ENCODE peak calls at places on chromosome 2, in seven cellular contexts. Z, H, I, P, A, Y and R are unnamed samples.

GRCh38 chr2:136611451-136611850 is 153.9 kb upstream of the THSD7B start:
- DNase-seq in I (no peak), P (no peak), Z (no peak), H (no peak), A (no peak), Y (no peak), R (no peak)

GRCh38 chr2:158845869-158846268 is 50.8 kb downstream of the DAPL1 start:
- DNase-seq in I (no peak), P (no peak), H (peak; percentile 30), Y (no peak), A (no peak), Z (no peak), R (no peak)

GRCh38 chr2:109702250-109702985 is 88.3 kb downstream of the SOWAHC start:
- DNase-seq in Z (no peak), I (peak; percentile 39), Y (peak; percentile 19), A (peak; percentile 25), P (no peak), H (no peak), R (no peak)

GRCh38 chr2:98013407-98014042 is 17.8 kb upstream of the TMEM131 start:
- DNase-seq in P (no peak), I (no peak), Y (no peak), Z (no peak), H (no peak), A (no peak), R (no peak)

GRCh38 chr2:67997528-67998267 is 65.1 kb downstream of the C1D start:
- DNase-seq in P (no peak), I (no peak), H (no peak), Y (no peak), A (no peak), Z (no peak), R (no peak)

GRCh38 chr2:235577404-235578330 is 83.8 kb downstream of the AGAP1 start:
- DNase-seq in Z (peak; percentile 48), Y (peak; percentile 80), I (no peak), P (no peak), A (no peak), H (no peak), R (peak; percentile 51)

GRCh38 chr2:27281855-27282559 is at the start of gene TRIM54:
- DNase-seq in P (no peak), A (no peak), H (no peak), Z (no peak), Y (no peak), I (no peak), R (no peak)

GRCh38 chr2:132676999-132677398 is 7.0 kb upstream of the LYPD1 start:
- DNase-seq in Y (no peak), H (no peak), P (no peak), A (no peak), I (no peak), Z (no peak), R (no peak)

GRCh38 chr2:173720310-173720709 is 244.9 kb downstream of the SP3 start:
- DNase-seq in Y (no peak), Z (no peak), P (no peak), I (no peak), H (no peak), A (no peak), R (no peak)

GRCh38 chr2:112674229-112674628 is 28.5 kb downstream of the SLC20A1 start:
- DNase-seq in P (no peak), Z (no peak), H (no peak), A (no peak), I (peak; percentile 49), Y (peak; percentile 82), R (no peak)

GRCh38 chr2:234482807-234483206 is 14.1 kb downstream of the ARL4C start:
- DNase-seq in A (no peak), Z (no peak), I (no peak), Y (no peak), H (no peak), P (no peak), R (no peak)

GRCh38 chr2:26477911-26478253 is at the start of gene OTOF:
- DNase-seq in Y (no peak), I (no peak), P (no peak), Z (no peak), A (peak; percentile 44), H (peak; percentile 66), R (peak; percentile 59)

GRCh38 chr2:133633309-133633708 is 65.0 kb upstream of the NCKAP5 start:
- DNase-seq in H (no peak), Z (no peak), I (no peak), A (no peak), Y (no peak), P (no peak), R (no peak)

GRCh38 chr2:200089756-200090109 is 134.4 kb downstream of the MAIP1 start:
- DNase-seq in A (no peak), H (no peak), I (no peak), P (no peak), Z (no peak), Y (no peak), R (no peak)

GRCh38 chr2:241061275-241061674 is 40.8 kb downstream of the MTERF4 start:
- DNase-seq in A (no peak), P (no peak), Z (peak; percentile 12), H (no peak), Y (peak; percentile 36), I (no peak), R (no peak)

GRCh38 chr2:17719562-17720371 is 33.8 kb downstream of the SMC6 start:
- DNase-seq in Y (no peak), A (peak; percentile 38), P (no peak), H (peak; percentile 24), Z (no peak), I (no peak), R (no peak)

GRCh38 chr2:241904011-241904718 is 34.6 kb downstream of the RTP5 start:
- DNase-seq in H (no peak), I (no peak), A (no peak), Z (no peak), P (peak; percentile 54), Y (no peak), R (no peak)

GRCh38 chr2:147081826-147082225 is 763.0 kb upstream of the ACVR2A start:
- DNase-seq in H (no peak), Y (no peak), Z (no peak), A (no peak), P (no peak), I (no peak), R (no peak)

GRCh38 chr2:191270303-191271178 is 25.3 kb downstream of the MYO1B start:
- DNase-seq in I (no peak), H (no peak), Y (no peak), A (no peak), P (no peak), Z (no peak), R (no peak)

GRCh38 chr2:206693399-206694137 is 24.6 kb downstream of the DYTN start:
- DNase-seq in Y (no peak), H (peak; percentile 59), I (no peak), P (no peak), A (peak; percentile 71), Z (no peak), R (peak; percentile 23)

GRCh38 chr2:29273704-29274611 is 158.7 kb downstream of the CLIP4 start:
- DNase-seq in A (no peak), Y (peak; percentile 29), I (no peak), H (peak; percentile 80), Z (no peak), P (no peak), R (no peak)

GRCh38 chr2:121699421-121700328 is 37.0 kb downstream of the NIFK start:
- DNase-seq in P (peak; percentile 69), H (no peak), Y (peak; percentile 56), Z (no peak), A (peak; percentile 78), I (peak; percentile 52), R (no peak)

GRCh38 chr2:111025288-111025687 is 95.4 kb upstream of the BCL2L11 start:
- DNase-seq in A (no peak), H (no peak), Y (no peak), P (no peak), I (no peak), Z (no peak), R (no peak)

GRCh38 chr2:156229724-156230362 is 102.7 kb downstream of the NR4A2 start:
- DNase-seq in H (no peak), I (no peak), A (no peak), Z (no peak), Y (no peak), P (no peak), R (no peak)
- TF ChIP-seq EP300 in H (no peak), I (no peak), A (no peak), Z (no peak), Y (no peak), P (no peak), R (no peak)

GRCh38 chr2:177149155-177149503 is 63.5 kb upstream of the HNRNPA3 start:
- DNase-seq in I (no peak), Y (no peak), H (no peak), Z (no peak), A (no peak), P (no peak), R (no peak)
- H3K4me3 ChIP-seq in I (no peak overlapping the region), Y (peak overlapping the region; percentile 43), H (peak overlapping the region; percentile 49), Z (peak overlapping the region; percentile 49), A (no peak overlapping the region), P (peak overlapping the region; percentile 49), R (no peak overlapping the region)

GRCh38 chr2:152505495-152505906 is 170.5 kb downstream of the FMNL2 start:
- DNase-seq in Z (no peak), H (no peak), Y (no peak), I (no peak), A (peak; percentile 88), P (no peak), R (no peak)
- H3K27ac ChIP-seq in Z (peak overlapping the region; percentile 86), H (peak overlapping the region; percentile 15), Y (no peak overlapping the region), I (no peak overlapping the region), A (peak overlapping the region; percentile 90), P (no peak overlapping the region), R (no peak overlapping the region)

GRCh38 chr2:20627712-20628380 is 23.1 kb downstream of the HS1BP3 start:
- DNase-seq in Y (peak; percentile 58), A (no peak), H (no peak), P (peak; percentile 50), Z (no peak), I (no peak), R (no peak)

GRCh38 chr2:20624884-20625485 is 25.9 kb downstream of the HS1BP3 start:
- DNase-seq in P (peak; percentile 38), Z (no peak), A (no peak), I (no peak), Y (peak; percentile 61), H (peak; percentile 65), R (no peak)

GRCh38 chr2:20625491-20625919 is 25.4 kb downstream of the HS1BP3 start:
- DNase-seq in A (no peak), Z (no peak), Y (peak; percentile 57), I (no peak), P (peak; percentile 31), H (no peak), R (no peak)

GRCh38 chr2:20626698-20627471 is 24.0 kb downstream of the HS1BP3 start:
- DNase-seq in A (no peak), Z (no peak), I (no peak), H (no peak), Y (peak; percentile 66), P (peak; percentile 55), R (peak; percentile 19)

DNA sequence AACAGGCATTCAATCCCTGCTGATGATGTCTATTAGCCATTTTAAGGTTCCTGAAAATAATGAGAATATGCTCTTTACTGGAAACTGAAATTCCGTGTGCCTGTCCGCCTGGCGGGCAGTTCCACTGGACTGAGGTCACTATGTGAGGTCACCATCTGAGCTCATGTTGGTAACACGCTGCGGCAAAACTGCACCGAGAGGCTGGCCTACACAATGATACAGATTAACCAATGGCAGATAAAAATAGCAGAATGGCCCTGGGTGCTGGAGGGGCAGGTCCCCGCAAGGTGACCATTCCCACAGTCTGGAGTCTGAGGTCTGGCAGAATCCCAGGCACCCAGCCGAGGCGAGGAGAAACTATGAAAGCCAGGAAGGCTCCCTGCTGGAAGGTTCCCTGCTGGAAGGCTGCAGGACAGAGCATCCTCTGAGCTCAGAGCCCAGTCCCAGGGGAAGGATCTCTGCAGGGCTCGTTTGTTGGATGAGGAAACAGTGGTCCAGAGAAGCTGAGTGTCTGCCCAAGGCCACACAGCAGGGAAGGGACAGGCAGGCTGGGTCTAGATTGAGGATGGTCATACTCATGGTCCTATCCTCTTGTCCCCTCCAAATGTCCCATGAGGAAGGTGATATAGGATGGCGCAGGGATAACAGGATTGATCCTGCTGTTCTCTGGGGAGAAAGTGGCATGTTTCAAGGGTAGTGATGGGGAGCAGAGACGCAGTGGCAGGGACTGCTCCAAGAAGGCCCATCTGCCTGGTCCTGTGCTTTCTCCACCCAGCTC is 24.8 kb downstream of the HS1BP3 start:
- DNase-seq in A (no peak), H (no peak), I (no peak), Y (peak; percentile 64), P (peak; percentile 54), Z (no peak), R (no peak)
- TF ChIP-seq EP300 in A (no peak), H (no peak), I (no peak), Y (no peak), P (no peak), Z (peak; percentile 57), R (no peak)